ENCODE peak calls at places on chromosomes 12 and 14, in ten cellular contexts. One of them, this sample, is unnamed.

GRCh38 chr14:89617471-89618291 is 200.6 kb upstream of the FOXN3 start:
- DNase-seq in SK-N-SH: peak
- DNase-seq in transverse colon: peak
- DNase-seq in endothelial cell of umbilical vein: peak
- DNase-seq in HCT116: no peak
- DNase-seq in breast epithelium: no peak
- DNase-seq in SK-N-MC: no peak
- DNase-seq in upper lobe of left lung: no peak
- DNase-seq in stomach: peak
- DNase-seq in suprapubic skin: no peak
- DNase-seq in this sample: no peak

GRCh38 chr14:67487937-67488893 is at the start of gene TMEM229B:
- DNase-seq in stomach: peak
- DNase-seq in endothelial cell of umbilical vein: no peak
- DNase-seq in upper lobe of left lung: no peak
- DNase-seq in SK-N-SH: no peak
- DNase-seq in HCT116: no peak
- DNase-seq in SK-N-MC: no peak
- DNase-seq in transverse colon: peak
- DNase-seq in suprapubic skin: no peak
- DNase-seq in breast epithelium: no peak
- DNase-seq in this sample: no peak

GRCh38 chr12:71476513-71476912 is 36.9 kb downstream of the LGR5 start:
- DNase-seq in suprapubic skin: no peak
- DNase-seq in endothelial cell of umbilical vein: no peak
- DNase-seq in SK-N-SH: no peak
- DNase-seq in HCT116: no peak
- DNase-seq in transverse colon: no peak
- DNase-seq in stomach: no peak
- DNase-seq in SK-N-MC: no peak
- DNase-seq in upper lobe of left lung: no peak
- DNase-seq in breast epithelium: no peak
- DNase-seq in this sample: no peak

GRCh38 chr12:43407816-43408645 is 144.0 kb downstream of the ADAMTS20 start:
- DNase-seq in upper lobe of left lung: no peak
- DNase-seq in endothelial cell of umbilical vein: no peak
- DNase-seq in HCT116: no peak
- DNase-seq in suprapubic skin: no peak
- DNase-seq in breast epithelium: no peak
- DNase-seq in SK-N-SH: no peak
- DNase-seq in transverse colon: no peak
- DNase-seq in stomach: no peak
- DNase-seq in SK-N-MC: no peak
- DNase-seq in this sample: no peak

GRCh38 chr14:95370076-95370475 is 50.4 kb upstream of the CLMN start:
- DNase-seq in endothelial cell of umbilical vein: no peak
- DNase-seq in HCT116: no peak
- DNase-seq in upper lobe of left lung: no peak
- DNase-seq in SK-N-MC: peak
- DNase-seq in suprapubic skin: no peak
- DNase-seq in transverse colon: no peak
- DNase-seq in SK-N-SH: no peak
- DNase-seq in stomach: no peak
- DNase-seq in breast epithelium: no peak
- DNase-seq in this sample: no peak

GRCh38 chr12:53938276-53939140 is at the start of gene HOXC13:
- DNase-seq in breast epithelium: peak
- DNase-seq in endothelial cell of umbilical vein: no peak
- DNase-seq in SK-N-MC: peak
- DNase-seq in transverse colon: no peak
- DNase-seq in stomach: no peak
- DNase-seq in suprapubic skin: peak
- DNase-seq in upper lobe of left lung: peak
- DNase-seq in HCT116: peak
- DNase-seq in SK-N-SH: peak
- DNase-seq in this sample: peak

GRCh38 chr14:87131879-87132278 is 861.1 kb downstream of the GALC start:
- DNase-seq in SK-N-MC: no peak
- DNase-seq in HCT116: no peak
- DNase-seq in endothelial cell of umbilical vein: no peak
- DNase-seq in transverse colon: no peak
- DNase-seq in suprapubic skin: no peak
- DNase-seq in SK-N-SH: no peak
- DNase-seq in upper lobe of left lung: no peak
- DNase-seq in breast epithelium: no peak
- DNase-seq in stomach: no peak
- DNase-seq in this sample: no peak

GRCh38 chr12:2306012-2306411 is 253.2 kb downstream of the CACNA1C start:
- DNase-seq in endothelial cell of umbilical vein: no peak
- DNase-seq in upper lobe of left lung: no peak
- DNase-seq in HCT116: no peak
- DNase-seq in breast epithelium: no peak
- DNase-seq in SK-N-MC: no peak
- DNase-seq in suprapubic skin: no peak
- DNase-seq in SK-N-SH: no peak
- DNase-seq in transverse colon: no peak
- DNase-seq in stomach: no peak
- DNase-seq in this sample: no peak

DNA sequence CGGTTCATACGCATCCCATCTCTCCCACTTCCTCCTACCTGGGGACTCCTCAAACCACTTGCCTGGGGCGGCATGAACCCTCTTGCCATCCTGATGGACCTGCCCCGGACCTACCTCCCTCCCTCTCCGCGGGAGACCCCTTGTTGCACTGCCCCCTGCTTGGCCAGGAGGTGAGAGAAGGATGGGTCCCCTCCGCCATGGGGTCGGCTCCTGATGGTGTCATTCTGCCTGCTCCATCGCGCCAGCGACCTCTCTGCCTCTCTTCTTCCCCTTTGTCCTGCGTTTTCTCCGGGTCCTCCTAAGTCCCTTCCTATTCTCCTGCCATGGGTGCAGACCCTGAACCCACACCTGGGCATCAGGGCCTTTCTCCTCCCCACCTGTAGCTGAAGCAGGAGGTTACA is 3.6 kb downstream of the WNT1 start:
- DNase-seq in stomach: no peak
- DNase-seq in SK-N-MC: no peak
- DNase-seq in suprapubic skin: no peak
- DNase-seq in breast epithelium: no peak
- DNase-seq in upper lobe of left lung: no peak
- DNase-seq in transverse colon: no peak
- DNase-seq in endothelial cell of umbilical vein: no peak
- DNase-seq in HCT116: no peak
- DNase-seq in SK-N-SH: no peak
- DNase-seq in this sample: no peak
- H3K4me3 ChIP-seq in stomach: no peak
- H3K4me3 ChIP-seq in SK-N-MC: peak
- H3K4me3 ChIP-seq in suprapubic skin: peak
- H3K4me3 ChIP-seq in breast epithelium: no peak
- H3K4me3 ChIP-seq in upper lobe of left lung: no peak
- H3K4me3 ChIP-seq in transverse colon: no peak
- H3K4me3 ChIP-seq in endothelial cell of umbilical vein: no peak
- H3K4me3 ChIP-seq in HCT116: no peak
- H3K4me3 ChIP-seq in SK-N-SH: no peak
- H3K4me3 ChIP-seq in this sample: no peak

DNA sequence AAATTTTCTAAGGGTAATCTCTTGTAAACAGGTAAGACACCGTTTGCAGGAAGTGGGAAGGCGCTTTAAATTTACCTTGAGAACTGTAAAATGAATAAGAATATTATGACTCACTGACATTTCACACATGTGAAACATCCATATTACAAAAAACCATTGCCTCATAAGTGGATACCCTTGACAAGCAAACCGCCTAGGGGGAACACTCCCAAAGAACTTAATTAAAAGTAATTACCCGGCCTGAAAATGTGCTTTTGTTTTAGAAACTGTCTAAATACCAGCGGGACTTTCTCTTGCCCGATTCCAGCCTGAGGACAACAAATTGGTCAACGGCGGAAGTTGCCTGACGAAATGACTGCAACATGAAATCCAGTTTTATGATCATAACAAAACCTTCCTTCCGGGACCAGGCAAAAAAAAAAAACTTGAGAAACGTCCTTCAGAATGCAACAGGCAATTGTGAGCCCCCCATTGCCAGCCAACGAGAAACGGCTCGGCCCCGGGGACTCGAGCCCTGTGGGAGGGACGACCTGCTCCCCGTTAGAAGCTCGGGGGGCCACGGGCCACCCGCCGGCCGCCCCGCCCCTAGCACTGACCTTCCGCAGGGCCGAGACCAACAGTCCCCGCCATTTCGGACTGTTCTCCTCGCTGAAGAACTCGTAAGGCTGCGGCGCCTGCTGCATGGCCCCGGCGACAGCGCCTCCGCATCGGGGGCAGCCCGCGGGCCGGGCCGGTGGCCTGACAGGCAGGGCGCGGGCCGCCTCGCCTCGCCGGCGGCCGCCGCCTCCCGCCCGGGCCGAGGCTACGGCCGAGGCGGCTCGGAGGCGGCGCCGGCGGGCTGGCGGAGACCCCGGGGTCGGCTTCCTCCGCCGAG is 540 bp downstream of the SOS2 start:
- DNase-seq in suprapubic skin: peak
- DNase-seq in endothelial cell of umbilical vein: peak
- DNase-seq in SK-N-MC: peak
- DNase-seq in transverse colon: peak
- DNase-seq in HCT116: peak
- DNase-seq in upper lobe of left lung: peak
- DNase-seq in breast epithelium: peak
- DNase-seq in SK-N-SH: peak
- DNase-seq in stomach: peak
- DNase-seq in this sample: peak
- TF ChIP-seq POLR2AphosphoS5 in suprapubic skin: no peak
- TF ChIP-seq POLR2AphosphoS5 in endothelial cell of umbilical vein: no peak
- TF ChIP-seq POLR2AphosphoS5 in SK-N-MC: no peak
- TF ChIP-seq POLR2AphosphoS5 in transverse colon: no peak
- TF ChIP-seq POLR2AphosphoS5 in HCT116: no peak
- TF ChIP-seq POLR2AphosphoS5 in upper lobe of left lung: peak
- TF ChIP-seq POLR2AphosphoS5 in breast epithelium: peak
- TF ChIP-seq POLR2AphosphoS5 in SK-N-SH: no peak
- TF ChIP-seq POLR2AphosphoS5 in stomach: no peak
- TF ChIP-seq POLR2AphosphoS5 in this sample: no peak

GRCh38 chr14:69661194-69661537 is 49.8 kb downstream of the SUSD6 start:
- DNase-seq in suprapubic skin: no peak
- DNase-seq in transverse colon: no peak
- DNase-seq in SK-N-MC: no peak
- DNase-seq in breast epithelium: no peak
- DNase-seq in endothelial cell of umbilical vein: no peak
- DNase-seq in stomach: no peak
- DNase-seq in HCT116: no peak
- DNase-seq in SK-N-SH: no peak
- DNase-seq in upper lobe of left lung: no peak
- DNase-seq in this sample: no peak

GRCh38 chr14:69662636-69663321 is 51.4 kb downstream of the SUSD6 start:
- DNase-seq in transverse colon: no peak
- DNase-seq in HCT116: no peak
- DNase-seq in upper lobe of left lung: no peak
- DNase-seq in breast epithelium: no peak
- DNase-seq in SK-N-MC: no peak
- DNase-seq in endothelial cell of umbilical vein: no peak
- DNase-seq in SK-N-SH: no peak
- DNase-seq in suprapubic skin: no peak
- DNase-seq in stomach: no peak
- DNase-seq in this sample: no peak

GRCh38 chr14:69660344-69661193 is 49.2 kb downstream of the SUSD6 start:
- DNase-seq in SK-N-SH: no peak
- DNase-seq in suprapubic skin: no peak
- DNase-seq in transverse colon: no peak
- DNase-seq in breast epithelium: no peak
- DNase-seq in HCT116: no peak
- DNase-seq in endothelial cell of umbilical vein: peak
- DNase-seq in upper lobe of left lung: no peak
- DNase-seq in SK-N-MC: no peak
- DNase-seq in stomach: no peak
- DNase-seq in this sample: no peak

GRCh38 chr14:69657961-69658360 is 46.6 kb downstream of the SUSD6 start:
- DNase-seq in endothelial cell of umbilical vein: no peak
- DNase-seq in breast epithelium: peak
- DNase-seq in upper lobe of left lung: no peak
- DNase-seq in transverse colon: peak
- DNase-seq in suprapubic skin: peak
- DNase-seq in HCT116: no peak
- DNase-seq in SK-N-MC: no peak
- DNase-seq in SK-N-SH: no peak
- DNase-seq in stomach: peak
- DNase-seq in this sample: no peak

DNA sequence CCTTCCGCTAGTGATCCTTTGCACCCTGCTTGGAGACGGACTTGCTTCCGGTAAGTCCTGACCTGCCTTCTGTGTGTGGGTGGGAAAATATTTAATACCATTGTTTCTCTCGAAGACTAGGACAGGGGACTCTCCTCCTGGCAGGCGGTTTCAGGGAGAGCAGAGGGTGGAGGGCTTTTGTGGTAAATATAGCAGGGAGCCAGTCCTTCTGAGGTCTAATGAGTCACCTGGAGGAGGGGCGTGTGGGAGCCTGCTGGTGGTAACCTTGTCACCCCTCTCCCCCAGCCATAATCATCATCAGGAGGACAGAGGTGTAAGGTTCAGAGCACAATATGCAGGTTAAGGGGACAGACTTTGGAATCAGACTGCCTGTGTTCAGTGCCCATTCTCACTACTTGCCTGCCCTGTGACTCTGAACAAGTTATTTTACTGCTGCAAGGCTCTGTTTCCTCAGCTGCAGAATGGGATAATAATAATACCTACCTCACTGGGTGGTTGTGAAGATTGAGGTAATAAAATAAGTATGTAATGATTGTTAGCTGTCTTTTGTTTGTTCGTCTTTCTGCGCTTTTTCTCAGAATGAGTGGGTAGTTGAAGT is 47.4 kb downstream of the SUSD6 start:
- DNase-seq in upper lobe of left lung: no peak
- DNase-seq in suprapubic skin: no peak
- DNase-seq in HCT116: no peak
- DNase-seq in stomach: no peak
- DNase-seq in SK-N-SH: no peak
- DNase-seq in breast epithelium: no peak
- DNase-seq in transverse colon: no peak
- DNase-seq in endothelial cell of umbilical vein: no peak
- DNase-seq in SK-N-MC: no peak
- DNase-seq in this sample: no peak
- H3K4me3 ChIP-seq in upper lobe of left lung: no peak
- H3K4me3 ChIP-seq in suprapubic skin: peak
- H3K4me3 ChIP-seq in HCT116: no peak
- H3K4me3 ChIP-seq in stomach: no peak
- H3K4me3 ChIP-seq in SK-N-SH: no peak
- H3K4me3 ChIP-seq in breast epithelium: no peak
- H3K4me3 ChIP-seq in transverse colon: no peak
- H3K4me3 ChIP-seq in endothelial cell of umbilical vein: no peak
- H3K4me3 ChIP-seq in SK-N-MC: no peak
- H3K4me3 ChIP-seq in this sample: no peak

GRCh38 chr12:93857917-93858513 is 180.8 kb downstream of the CRADD start:
- DNase-seq in suprapubic skin: no peak
- DNase-seq in endothelial cell of umbilical vein: no peak
- DNase-seq in upper lobe of left lung: no peak
- DNase-seq in breast epithelium: no peak
- DNase-seq in SK-N-MC: no peak
- DNase-seq in stomach: no peak
- DNase-seq in SK-N-SH: no peak
- DNase-seq in transverse colon: no peak
- DNase-seq in HCT116: no peak
- DNase-seq in this sample: no peak
- TF ChIP-seq POLR2AphosphoS5 in suprapubic skin: no peak
- TF ChIP-seq POLR2AphosphoS5 in endothelial cell of umbilical vein: no peak
- TF ChIP-seq POLR2AphosphoS5 in upper lobe of left lung: no peak
- TF ChIP-seq POLR2AphosphoS5 in breast epithelium: no peak
- TF ChIP-seq POLR2AphosphoS5 in SK-N-MC: no peak
- TF ChIP-seq POLR2AphosphoS5 in stomach: no peak
- TF ChIP-seq POLR2AphosphoS5 in SK-N-SH: no peak
- TF ChIP-seq POLR2AphosphoS5 in transverse colon: no peak
- TF ChIP-seq POLR2AphosphoS5 in HCT116: no peak
- TF ChIP-seq POLR2AphosphoS5 in this sample: no peak